ENCODE peak calls at places on chromosomes 16 and 17, in five cellular contexts. J, Q, V, P and O are unnamed samples.

GRCh38 chr17:1111599-1112443 is 68.0 kb downstream of the ABR start:
- DNase-seq in P (no peak), V (no peak), J (no peak), Q (no peak), O (no peak)

GRCh38 chr17:48153711-48154642 is 46.4 kb downstream of the SNX11 start:
- DNase-seq in J (no peak), Q (peak; percentile 45), P (no peak), V (no peak), O (no peak)

GRCh38 chr16:83137894-83138293 is 511.1 kb downstream of the CDH13 start:
- DNase-seq in V (no peak), J (no peak), P (no peak), Q (no peak), O (no peak)

GRCh38 chr17:47240375-47240764 is 13.3 kb upstream of the ITGB3 start:
- DNase-seq in J (no peak), Q (no peak), V (no peak), P (no peak), O (no peak)

GRCh38 chr17:10447035-10447931 is 22.1 kb downstream of the MYH4 start:
- DNase-seq in V (no peak), J (no peak), P (no peak), Q (no peak), O (no peak)

GRCh38 chr16:66057056-66057455 is 309.4 kb upstream of the CDH5 start:
- DNase-seq in V (no peak), P (no peak), Q (no peak), J (peak; percentile 46), O (no peak)

GRCh38 chr17:80851277-80851925 is 140.2 kb upstream of the CHMP6 start:
- DNase-seq in Q (no peak), J (no peak), V (no peak), P (peak; percentile 50), O (no peak)

GRCh38 chr17:17573912-17574311 is 17.6 kb downstream of the PEMT start:
- DNase-seq in J (no peak), V (no peak), Q (no peak), P (no peak), O (no peak)

GRCh38 chr17:72338847-72339790 is 218.3 kb downstream of the SOX9 start:
- DNase-seq in J (no peak), V (no peak), P (no peak), Q (peak; percentile 91), O (no peak)

GRCh38 chr17:66747561-66748275 is 87.2 kb upstream of the CACNG5 start:
- DNase-seq in V (no peak), Q (no peak), P (peak; percentile 33), J (no peak), O (no peak)

GRCh38 chr16:63530974-63531373 is 1494.7 kb upstream of the CDH8 start:
- DNase-seq in Q (no peak), P (no peak), V (no peak), J (no peak), O (no peak)

GRCh38 chr16:2033057-2033911 is 6.6 kb downstream of the NHERF2 start:
- DNase-seq in J (peak; percentile 71), V (no peak), Q (no peak), P (peak; percentile 92), O (no peak)

GRCh38 chr16:29804455-29805231 is 1.7 kb upstream of the MAZ start:
- DNase-seq in Q (no peak), V (peak; percentile 64), P (peak; percentile 87), J (peak; percentile 58), O (peak; percentile 30)

GRCh38 chr17:45139533-45139920 is 4.0 kb downstream of the ACBD4 start:
- DNase-seq in J (no peak), V (no peak), Q (no peak), P (no peak), O (no peak)

GRCh38 chr17:75474736-75475135 is 18.3 kb downstream of the TMEM94 start:
- DNase-seq in Q (no peak), V (no peak), J (no peak), P (no peak), O (no peak)

GRCh38 chr16:88734361-88734728 is 28.0 kb downstream of the CTU2 start:
- DNase-seq in P (no peak), V (no peak), J (no peak), Q (no peak), O (no peak)

GRCh38 chr17:15463363-15463762 is 4.1 kb downstream of the CDRT4 start:
- DNase-seq in P (peak; percentile 78), Q (no peak), V (peak; percentile 61), J (peak; percentile 36), O (peak; percentile 37)

GRCh38 chr17:40516581-40517285 is 15.3 kb upstream of the TNS4 start:
- DNase-seq in Q (peak; percentile 62), J (no peak), P (peak; percentile 36), V (no peak), O (no peak)

GRCh38 chr17:39648876-39649430 is 12.0 kb downstream of the STARD3 start:
- DNase-seq in J (no peak), P (no peak), Q (no peak), V (no peak), O (no peak)

GRCh38 chr17:18185391-18185790 is 1.8 kb downstream of the ALKBH5 start:
- DNase-seq in P (no peak), Q (no peak), V (no peak), J (no peak), O (no peak)

DNA sequence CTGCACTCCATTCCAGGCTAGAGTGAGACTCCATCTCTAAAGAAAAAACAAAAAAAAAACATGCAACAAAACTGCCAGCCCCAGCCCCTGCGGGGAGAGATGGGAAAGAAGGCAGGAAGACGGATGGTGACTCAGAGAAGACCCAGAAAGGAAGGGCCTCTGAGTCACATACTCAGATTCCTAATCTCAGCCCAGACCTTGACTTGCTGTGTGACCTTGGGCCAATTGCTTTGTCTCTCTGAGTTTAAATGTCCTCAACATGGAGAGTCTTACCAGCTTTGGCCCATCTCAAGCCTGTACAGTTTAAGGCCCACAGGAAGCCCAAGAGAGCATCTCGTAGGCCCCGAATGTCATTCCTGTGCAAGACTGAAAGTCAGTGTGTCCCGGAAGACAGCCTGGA is 86.5 kb upstream of the LHX1 start:
- DNase-seq in J (no peak), V (no peak), P (no peak), Q (peak; percentile 39), O (no peak)
- H3K9me3 ChIP-seq in J (no peaks in the 10 kb centered on the region), V (no peaks in the 10 kb centered on the region), P (no peaks in the 10 kb centered on the region), Q (no peaks in the 10 kb centered on the region), O (no peaks in the 10 kb centered on the region)

GRCh38 chr17:82297280-82297803 is 20.1 kb downstream of the CD7 start:
- DNase-seq in V (peak; percentile 74), J (peak; percentile 97), P (peak; percentile 97), Q (no peak), O (peak; percentile 64)
- TF ChIP-seq POLR2A in V (peak; percentile 24), J (peak; percentile 61), P (peak; percentile 21), Q (no peak), O (no peak)

DNA sequence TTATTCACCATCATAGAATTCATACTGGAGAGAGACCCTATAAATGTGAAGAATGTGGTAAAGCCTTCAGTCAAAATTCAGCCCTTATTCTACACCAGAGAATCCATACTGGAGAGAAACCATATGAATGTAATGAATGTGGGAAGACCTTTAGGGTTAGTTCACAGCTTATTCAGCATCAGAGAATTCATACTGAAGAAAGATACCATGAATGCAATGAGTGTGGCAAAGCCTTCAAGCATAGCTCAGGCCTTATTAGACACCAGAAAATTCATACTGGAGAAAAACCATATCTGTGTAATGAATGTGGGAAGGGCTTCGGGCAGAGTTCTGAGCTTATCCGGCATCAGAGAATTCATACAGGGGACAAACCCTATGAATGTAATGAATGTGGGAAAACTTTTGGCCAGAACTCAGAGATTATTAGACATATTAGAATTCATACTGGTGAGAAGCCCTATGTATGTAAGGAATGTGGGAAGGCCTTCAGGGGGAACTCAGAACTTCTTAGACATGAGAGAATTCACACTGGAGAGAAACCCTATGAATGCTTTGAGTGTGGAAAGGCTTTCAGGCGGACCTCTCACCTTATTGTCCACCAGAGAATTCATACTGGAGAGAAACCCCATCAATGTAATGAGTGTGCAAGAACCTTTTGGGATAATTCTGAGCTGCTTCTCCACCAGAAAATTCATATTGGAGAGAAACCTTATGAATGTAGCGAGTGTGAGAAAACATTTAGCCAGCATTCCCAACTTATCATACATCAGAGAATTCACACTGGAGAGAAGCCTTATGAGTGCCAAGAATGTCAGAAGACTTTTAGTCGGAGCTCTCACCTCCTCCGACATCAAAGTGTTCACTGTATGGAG is 14.1 kb downstream of the ZFP3 start:
- DNase-seq in J (no peak), P (no peak), V (no peak), Q (no peak), O (no peak)
- H3K9me3 ChIP-seq in J (peaks cover 78% of the 10 kb centered on the region), P (peaks cover 80% of the 10 kb centered on the region), V (peaks cover 48% of the 10 kb centered on the region), Q (peaks cover 39% of the 10 kb centered on the region), O (peaks cover 37% of the 10 kb centered on the region)

GRCh38 chr17:74212913-74213791 is at the start of gene TTYH2:
- DNase-seq in P (peak; percentile 96), V (peak; percentile 89), J (peak; percentile 91), Q (peak; percentile 81), O (peak; percentile 85)
- TF ChIP-seq POLR2A in P (no peak), V (no peak), J (peak; percentile 46), Q (peak; percentile 50), O (peak; percentile 63)

GRCh38 chr16:35585411-35585810 is 2126.0 kb downstream of the TP53TG3F start:
- DNase-seq in Q (no peak), V (no peak), P (no peak), J (no peak), O (no peak)
- H3K9me3 ChIP-seq in Q (no peaks in the 10 kb centered on the region), V (peaks cover 5% of the 10 kb centered on the region), P (no peaks in the 10 kb centered on the region), J (no peaks in the 10 kb centered on the region), O (no peaks in the 10 kb centered on the region)

DNA sequence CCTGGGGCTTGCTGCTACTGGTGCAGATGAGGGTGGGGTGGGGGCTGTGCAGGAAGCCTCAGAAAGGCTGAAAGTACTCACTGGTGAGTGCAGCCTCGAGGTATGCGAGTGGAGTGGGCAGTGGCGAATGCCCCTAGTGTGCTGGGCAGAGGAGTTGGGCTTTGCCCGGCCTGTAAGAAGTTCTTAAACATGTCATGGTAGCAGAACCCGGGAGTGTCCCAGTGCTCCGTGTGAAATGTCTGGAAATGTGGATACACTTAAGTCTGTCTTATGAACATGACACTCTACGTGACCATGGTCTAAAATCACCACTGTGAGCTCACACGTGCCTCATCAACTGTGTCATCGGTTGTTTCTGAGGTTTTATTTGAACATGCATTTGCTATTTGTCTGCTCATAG is 1.7 kb downstream of the SMTNL2 start:
- DNase-seq in V (no peak), P (peak; percentile 58), J (no peak), Q (no peak), O (no peak)
- TF ChIP-seq POLR2A in V (no peak), P (no peak), J (no peak), Q (no peak), O (no peak)

DNA sequence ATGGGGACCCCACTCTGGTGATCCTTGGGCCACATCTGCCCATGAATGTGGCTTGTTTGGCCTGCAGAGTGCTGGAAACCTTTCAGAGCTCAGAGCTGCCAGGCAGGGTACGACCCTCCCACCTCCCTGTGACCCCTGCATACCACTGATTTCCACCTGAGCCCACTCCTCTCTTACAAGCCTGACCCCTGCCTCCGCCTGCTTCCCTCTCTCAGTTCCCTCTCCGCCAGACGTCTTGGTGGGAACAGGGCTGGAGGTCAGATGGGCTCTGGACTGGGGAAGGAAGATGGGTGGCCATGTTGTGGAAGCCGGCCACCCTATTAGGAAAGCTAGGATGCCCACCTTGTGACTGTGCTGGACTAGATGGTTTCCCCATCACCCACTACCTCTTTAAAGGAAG is 185.1 kb downstream of the KATNIP start:
- DNase-seq in P (no peak), V (no peak), J (no peak), Q (no peak), O (no peak)
- H3K9me3 ChIP-seq in P (no peaks in the 10 kb centered on the region), V (no peaks in the 10 kb centered on the region), J (no peaks in the 10 kb centered on the region), Q (no peaks in the 10 kb centered on the region), O (no peaks in the 10 kb centered on the region)

DNA sequence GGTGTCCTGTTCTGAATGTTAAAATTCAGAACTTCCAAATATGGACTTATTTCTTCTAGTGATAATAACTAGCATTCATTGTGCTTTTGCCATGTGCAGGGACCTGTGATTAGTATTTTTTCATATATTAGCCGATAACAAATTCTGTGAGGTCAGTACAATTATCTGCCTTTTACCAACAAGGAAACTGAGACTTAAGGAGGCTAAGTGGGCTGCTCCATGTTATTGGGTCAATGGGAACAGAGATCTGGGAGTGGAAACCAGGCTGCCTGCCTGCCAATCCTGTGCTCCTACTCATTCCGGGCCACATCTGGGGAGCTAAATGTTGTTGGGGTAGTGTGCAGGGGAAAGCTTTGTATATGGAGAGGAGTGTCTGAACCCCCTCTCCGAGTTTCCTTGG is 3.7 kb downstream of the TMEM106A start:
- DNase-seq in P (no peak), Q (no peak), J (no peak), V (no peak), O (no peak)
- TF ChIP-seq POLR2A in P (no peak), Q (no peak), J (no peak), V (no peak), O (no peak)